ENCODE peak calls at places on chromosomes 2 and 18, in nine cellular contexts. W, P, I, B, Q, J, M, L and O are unnamed samples.

GRCh38 chr2:12709207-12709522 is 7.6 kb upstream of the TRIB2 start:
- DNase-seq in J (no peak), P (peak; percentile 23), W (no peak), Q (no peak), I (no peak), L (no peak), B (no peak), M (no peak), O (no peak)

GRCh38 chr2:20589975-20590703 is 60.8 kb downstream of the HS1BP3 start:
- DNase-seq in J (no peak), W (no peak), L (no peak), I (no peak), M (peak; percentile 76), B (no peak), Q (no peak), P (no peak), O (no peak)

GRCh38 chr18:45320724-45321123 is 294.6 kb upstream of the SLC14A2 start:
- DNase-seq in W (no peak), M (peak; percentile 72), B (no peak), P (no peak), L (no peak), J (no peak), Q (no peak), I (no peak), O (no peak)

GRCh38 chr18:42561521-42561920 is 554.0 kb downstream of the RIT2 start:
- DNase-seq in B (no peak), W (no peak), M (no peak), L (no peak), P (no peak), I (no peak), J (no peak), Q (no peak), O (no peak)

GRCh38 chr2:197803033-197803444 is 1.4 kb upstream of the PLCL1 start:
- DNase-seq in I (peak; percentile 60), W (peak; percentile 78), J (no peak), P (no peak), L (peak; percentile 76), M (peak; percentile 66), B (no peak), Q (peak; percentile 58), O (no peak)

GRCh38 chr2:171287606-171288005 is 126.9 kb upstream of the TLK1 start:
- DNase-seq in P (no peak), J (no peak), L (no peak), I (no peak), W (no peak), M (no peak), Q (no peak), B (no peak), O (no peak)

GRCh38 chr18:50143295-50143694 is 51.7 kb downstream of the MYO5B start:
- DNase-seq in P (no peak), J (no peak), W (no peak), B (no peak), L (no peak), M (no peak), I (peak; percentile 27), Q (no peak), O (no peak)

GRCh38 chr2:164661349-164661748 is 40.1 kb upstream of the GRB14 start:
- DNase-seq in L (no peak), W (no peak), P (no peak), Q (no peak), B (no peak), J (no peak), M (peak; percentile 33), I (peak; percentile 27), O (peak; percentile 31)

GRCh38 chr2:107313316-107313715 is 427.3 kb upstream of the ST6GAL2 start:
- DNase-seq in L (no peak), B (no peak), W (no peak), P (no peak), M (no peak), J (no peak), I (no peak), Q (no peak), O (no peak)

GRCh38 chr18:77478619-77479018 is 229.0 kb downstream of the GALR1 start:
- DNase-seq in P (no peak), M (peak; percentile 82), Q (no peak), W (peak; percentile 71), L (no peak), B (no peak), I (no peak), J (no peak), O (no peak)

GRCh38 chr2:190860985-190861721 is 19.5 kb upstream of the GLS start:
- DNase-seq in I (no peak), J (no peak), W (no peak), L (no peak), B (no peak), P (no peak), Q (no peak), M (no peak), O (no peak)

GRCh38 chr2:238053195-238053776 is 7.5 kb upstream of the SCLY start:
- DNase-seq in J (no peak), W (no peak), M (peak; percentile 13), I (no peak), P (no peak), Q (no peak), L (no peak), B (no peak), O (no peak)

GRCh38 chr2:99850076-99850710 is 292.2 kb downstream of the AFF3 start:
- DNase-seq in P (no peak), J (no peak), B (no peak), M (no peak), I (peak; percentile 88), Q (peak; percentile 19), L (peak; percentile 59), W (no peak), O (no peak)

GRCh38 chr2:219385958-219386520 is 1.7 kb downstream of the DNPEP start:
- DNase-seq in B (no peak), J (no peak), W (peak; percentile 35), I (no peak), Q (no peak), M (no peak), P (no peak), L (no peak), O (no peak)

GRCh38 chr2:221629478-221629877 is 57.4 kb upstream of the EPHA4 start:
- DNase-seq in B (peak; percentile 50), P (no peak), M (peak; percentile 80), W (no peak), J (no peak), L (no peak), Q (no peak), I (peak; percentile 58), O (peak; percentile 65)

GRCh38 chr2:119702203-119702917 is 23.4 kb downstream of the TMEM177 start:
- DNase-seq in W (no peak), Q (no peak), M (no peak), P (no peak), I (no peak), L (no peak), J (no peak), B (no peak), O (no peak)

GRCh38 chr18:59566507-59566906 is 130.7 kb downstream of the CCBE1 start:
- DNase-seq in B (no peak), J (no peak), L (peak; percentile 58), I (no peak), Q (no peak), M (peak; percentile 40), W (no peak), P (no peak), O (no peak)

GRCh38 chr2:56239437-56239836 is 55.6 kb downstream of the CCDC85A start:
- DNase-seq in L (no peak), I (no peak), P (no peak), W (no peak), J (no peak), B (no peak), M (peak; percentile 44), Q (no peak), O (no peak)

GRCh38 chr2:46116616-46117015 is 180.6 kb upstream of the EPAS1 start:
- DNase-seq in B (no peak), J (no peak), M (peak; percentile 19), W (no peak), L (no peak), Q (no peak), P (no peak), I (no peak), O (peak; percentile 25)

GRCh38 chr2:220469201-220469600 is 841.8 kb downstream of the SLC4A3 start:
- DNase-seq in M (peak; percentile 63), P (no peak), J (no peak), B (no peak), W (no peak), Q (no peak), I (no peak), L (no peak), O (no peak)

GRCh38 chr2:45728458-45728942 is 77.0 kb downstream of the PRKCE start:
- DNase-seq in W (peak; percentile 84), B (no peak), L (no peak), M (no peak), I (no peak), P (no peak), Q (no peak), J (no peak), O (no peak)

GRCh38 chr2:130755234-130756040 is at the start of gene AMER3:
- DNase-seq in M (no peak), L (peak; percentile 83), I (no peak), J (no peak), B (no peak), Q (peak; percentile 53), W (no peak), P (no peak), O (no peak)

GRCh38 chr2:190867182-190867581 is 13.4 kb upstream of the GLS start:
- DNase-seq in P (no peak), J (no peak), B (no peak), L (peak; percentile 52), I (peak; percentile 93), W (no peak), M (no peak), Q (no peak), O (no peak)

GRCh38 chr2:241571821-241572620 is 13.5 kb downstream of the BOK start:
- DNase-seq in Q (no peak), P (no peak), L (no peak), W (no peak), I (no peak), M (no peak), B (no peak), J (no peak), O (no peak)

GRCh38 chr2:201827621-201828020 is 21.3 kb downstream of the CDK15 start:
- DNase-seq in M (peak; percentile 63), B (no peak), Q (no peak), J (no peak), P (no peak), I (peak; percentile 20), W (no peak), L (no peak), O (no peak)